ENCODE peak calls at places on chromosome 15, in eight cellular contexts. S is BJ; L is CD4-positive, CD25-positive, alpha-beta regulatory T cell; O is GM23248; R is thyroid gland; P is esophagus squamous epithelium; H is neuronal stem cell; I is fibroblast of lung. C is an unnamed sample.

GRCh38 chr15:48695088-48695834 is 49.8 kb upstream of the FBN1 start:
- DNase-seq in L (no peak), P (no peak), O (peak; percentile 91), R (no peak), H (no peak), S (peak; percentile 95), I (peak; percentile 98), C (no peak)

GRCh38 chr15:77347197-77347596 is 72.7 kb downstream of the PEAK1 start:
- DNase-seq in I (peak; percentile 27), H (no peak), P (no peak), R (no peak), L (no peak), O (no peak), S (no peak), C (no peak)

GRCh38 chr15:39128746-39129145 is 452.1 kb upstream of the THBS1 start:
- DNase-seq in H (no peak), S (no peak), P (no peak), I (peak; percentile 38), L (no peak), R (no peak), O (peak; percentile 40), C (no peak)

GRCh38 chr15:78322243-78322642 is 17.9 kb upstream of the CRABP1 start:
- DNase-seq in H (no peak), L (no peak), R (no peak), P (no peak), I (peak; percentile 80), O (peak; percentile 73), S (no peak), C (no peak)

GRCh38 chr15:64690578-64691296 is 84.7 kb downstream of the RBPMS2 start:
- DNase-seq in R (no peak), I (no peak), P (no peak), L (no peak), O (no peak), S (no peak), H (no peak), C (no peak)

GRCh38 chr15:72809329-72809728 is 25.8 kb upstream of the ADPGK start:
- DNase-seq in H (no peak), L (no peak), I (no peak), P (no peak), O (no peak), S (no peak), R (no peak), C (no peak)

GRCh38 chr15:62799037-62799436 is 243.5 kb upstream of the TPM1 start:
- DNase-seq in S (no peak), P (no peak), L (no peak), H (no peak), O (no peak), I (no peak), R (peak; percentile 77), C (no peak)

GRCh38 chr15:100785181-100786138 is 94.2 kb upstream of the ALDH1A3 start:
- DNase-seq in H (no peak), P (no peak), S (no peak), L (no peak), R (no peak), O (peak; percentile 32), I (no peak), C (no peak)

GRCh38 chr15:39058371-39059131 is 493.9 kb upstream of the RASGRP1 start:
- DNase-seq in P (no peak), R (no peak), S (no peak), I (no peak), L (no peak), H (no peak), O (no peak), C (no peak)

GRCh38 chr15:63948436-63948835 is 97.8 kb downstream of the DAPK2 start:
- DNase-seq in O (no peak), R (no peak), S (no peak), P (no peak), L (no peak), H (no peak), I (no peak), C (no peak)

GRCh38 chr15:88608607-88609181 is 12.4 kb upstream of the AEN start:
- DNase-seq in I (no peak), P (no peak), H (no peak), R (no peak), S (no peak), O (no peak), L (no peak), C (no peak)

GRCh38 chr15:40439461-40440299 is 1.1 kb upstream of the BAHD1 start:
- DNase-seq in S (no peak), H (no peak), R (peak; percentile 71), I (peak; percentile 50), P (no peak), O (peak; percentile 80), L (peak; percentile 22), C (no peak)

GRCh38 chr15:31294067-31294466 is 32.6 kb upstream of the KLF13 start:
- DNase-seq in I (no peak), S (no peak), H (no peak), R (no peak), O (no peak), L (no peak), P (no peak), C (no peak)

GRCh38 chr15:48481802-48482201 is 150.6 kb downstream of the DUT start:
- DNase-seq in P (no peak), I (peak; percentile 50), O (no peak), L (no peak), S (no peak), R (no peak), H (no peak), C (no peak)

GRCh38 chr15:60916032-60916673 is 312.9 kb downstream of the RORA start:
- DNase-seq in O (no peak), I (no peak), H (no peak), S (no peak), L (no peak), R (no peak), P (no peak), C (no peak)

GRCh38 chr15:73677146-73677607 is 7.0 kb upstream of the CD276 start:
- DNase-seq in L (peak; percentile 48), O (peak; percentile 72), R (peak; percentile 70), H (peak; percentile 56), I (peak; percentile 51), S (no peak), P (no peak), C (no peak)

GRCh38 chr15:51251591-51251990 is 86.8 kb downstream of the CYP19A1 start:
- DNase-seq in S (no peak), L (no peak), O (no peak), H (no peak), I (no peak), R (no peak), P (no peak), C (no peak)
- H3K4me3 ChIP-seq in S (no peak overlapping the region), L (no peak overlapping the region), O (no peak overlapping the region), H (no peak overlapping the region), I (no peak overlapping the region), R (no peak overlapping the region), P (no peak overlapping the region), C (no peak overlapping the region)

GRCh38 chr15:42919794-42920280 is 741 bp downstream of the TTBK2 start:
- DNase-seq in R (no peak), S (no peak), P (no peak), H (no peak), O (peak; percentile 77), I (peak; percentile 53), L (peak; percentile 38), C (no peak)

GRCh38 chr15:42921049-42921731 is 612 bp upstream of the TTBK2 start:
- DNase-seq in H (peak; percentile 12), R (peak; percentile 20), P (no peak), O (peak; percentile 67), I (peak; percentile 20), L (peak; percentile 36), S (no peak), C (no peak)

GRCh38 chr15:42919308-42919707 is 1.3 kb downstream of the TTBK2 start:
- DNase-seq in P (no peak), I (no peak), H (no peak), O (peak; percentile 45), S (no peak), L (peak; percentile 1), R (no peak), C (no peak)

GRCh38 chr15:42918047-42918446 is 2.5 kb downstream of the TTBK2 start:
- DNase-seq in S (no peak), P (no peak), H (no peak), O (no peak), R (no peak), L (no peak), I (no peak), C (no peak)

GRCh38 chr15:42920281-42921048 is at the start of gene TTBK2:
- DNase-seq in P (peak; percentile 85), S (peak; percentile 89), I (peak; percentile 98), L (peak; percentile 97), O (peak; percentile 99), H (peak; percentile 99), R (peak; percentile 98), C (peak; percentile 98)
- H3K4me3 ChIP-seq in P (peak within 1 kb of the TSS; percentile 92), S (peak within 1 kb of the TSS; percentile 84), I (peak within 1 kb of the TSS; percentile 76), L (peak within 1 kb of the TSS; percentile 97), O (peak within 1 kb of the TSS; percentile 82), H (peak within 1 kb of the TSS; percentile 84), R (peak within 1 kb of the TSS; percentile 94), C (peak within 1 kb of the TSS; percentile 63)

GRCh38 chr15:37223089-37223488 is 122.7 kb upstream of the MEIS2 start:
- DNase-seq in H (no peak), P (no peak), I (no peak), O (no peak), R (no peak), L (no peak), S (no peak), C (no peak)

GRCh38 chr15:37221671-37222207 is 121.4 kb upstream of the MEIS2 start:
- DNase-seq in P (no peak), I (no peak), O (no peak), R (no peak), H (no peak), L (no peak), S (no peak), C (no peak)

GRCh38 chr15:37218351-37218916 is 118.1 kb upstream of the MEIS2 start:
- DNase-seq in O (no peak), L (no peak), I (no peak), H (no peak), R (no peak), S (no peak), P (no peak), C (no peak)

GRCh38 chr15:37219211-37219701 is 118.9 kb upstream of the MEIS2 start:
- DNase-seq in O (no peak), I (no peak), H (no peak), P (no peak), R (no peak), L (no peak), S (no peak), C (no peak)

GRCh38 chr15:37220949-37221670 is 120.8 kb upstream of the MEIS2 start:
- DNase-seq in L (no peak), H (no peak), R (no peak), O (no peak), P (no peak), S (no peak), I (no peak), C (no peak)
- H3K4me3 ChIP-seq in L (no peak overlapping the region), H (no peak overlapping the region), R (no peak overlapping the region), O (no peak overlapping the region), P (no peak overlapping the region), S (no peak overlapping the region), I (no peak overlapping the region), C (no peak overlapping the region)

DNA sequence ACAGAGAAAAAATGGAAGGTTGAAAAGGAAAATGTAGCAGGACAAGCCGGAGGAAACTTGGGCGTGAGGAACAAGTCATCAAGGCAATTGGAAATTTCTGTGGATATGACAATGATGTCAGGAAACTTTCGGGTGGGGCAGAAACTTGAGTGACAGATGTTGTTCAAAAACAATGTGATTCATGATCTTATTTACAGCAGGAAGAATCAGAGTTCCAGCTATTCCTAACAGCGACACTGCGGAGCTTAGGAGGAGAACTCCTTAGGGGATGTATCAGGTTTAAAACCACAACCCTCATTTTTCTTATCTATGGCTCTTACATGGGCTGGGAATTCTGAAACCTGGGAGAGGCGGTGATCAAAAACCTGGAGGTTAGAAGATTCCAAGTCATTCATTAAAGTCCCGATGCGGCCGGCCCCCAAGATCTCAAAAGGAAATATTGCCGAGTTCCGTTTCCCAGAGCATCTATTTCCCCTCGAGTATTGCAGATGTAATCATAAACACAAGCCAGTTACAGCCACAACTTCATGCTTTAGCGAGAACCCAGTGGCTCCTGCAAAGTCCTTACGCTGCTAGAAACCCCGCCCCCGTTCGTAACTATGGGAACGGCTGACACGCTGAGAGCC is 652 bp upstream of the ARRDC4 start:
- DNase-seq in P (no peak), S (no peak), L (no peak), H (no peak), R (no peak), I (no peak), O (no peak), C (no peak)
- H3K4me3 ChIP-seq in P (peak overlapping the region; percentile 97), S (peak overlapping the region; percentile 23), L (peak overlapping the region; percentile 2), H (peak overlapping the region; percentile 44), R (peak overlapping the region; percentile 3), I (peak overlapping the region; percentile 59), O (peak overlapping the region; percentile 72), C (peak overlapping the region; percentile 24)

C was measured in iPS DF 6.9.